ENCODE peak calls at places on chromosome 17, in five cellular contexts. One of them, this sample, is unnamed.

GRCh38 chr17:14143678-14144077 is 74.4 kb downstream of the COX10 start:
- DNase-seq in H54: no peak
- DNase-seq in iPS DF 6.9: no peak
- DNase-seq in ascending aorta: no peak
- DNase-seq in posterior cingulate gyrus: no peak
- DNase-seq in this sample: no peak

GRCh38 chr17:29617125-29617480 is 5.6 kb downstream of the CORO6 start:
- DNase-seq in posterior cingulate gyrus: peak
- DNase-seq in ascending aorta: peak
- DNase-seq in iPS DF 6.9: no peak
- DNase-seq in H54: no peak
- DNase-seq in this sample: peak

GRCh38 chr17:29709861-29710849 is 87.4 kb upstream of the CORO6 start:
- DNase-seq in posterior cingulate gyrus: no peak
- DNase-seq in ascending aorta: no peak
- DNase-seq in iPS DF 6.9: no peak
- DNase-seq in H54: no peak
- DNase-seq in this sample: no peak

GRCh38 chr17:35730400-35731005 is 936 bp upstream of the RASL10B start:
- DNase-seq in ascending aorta: no peak
- DNase-seq in posterior cingulate gyrus: no peak
- DNase-seq in H54: no peak
- DNase-seq in iPS DF 6.9: no peak
- DNase-seq in this sample: no peak

GRCh38 chr17:63699638-63700527 is at the start of gene LIMD2:
- DNase-seq in iPS DF 6.9: no peak
- DNase-seq in ascending aorta: no peak
- DNase-seq in H54: peak
- DNase-seq in posterior cingulate gyrus: no peak
- DNase-seq in this sample: no peak

GRCh38 chr17:48012151-48012520 is 25.5 kb downstream of the COPZ2 start:
- DNase-seq in posterior cingulate gyrus: peak
- DNase-seq in iPS DF 6.9: no peak
- DNase-seq in H54: no peak
- DNase-seq in ascending aorta: no peak
- DNase-seq in this sample: peak

GRCh38 chr17:50297407-50297865 is 23.2 kb downstream of the TMEM92 start:
- DNase-seq in posterior cingulate gyrus: peak
- DNase-seq in iPS DF 6.9: no peak
- DNase-seq in H54: peak
- DNase-seq in ascending aorta: peak
- DNase-seq in this sample: peak

GRCh38 chr17:33015716-33016346 is 24.2 kb downstream of the SPACA3 start:
- DNase-seq in H54: no peak
- DNase-seq in ascending aorta: no peak
- DNase-seq in iPS DF 6.9: no peak
- DNase-seq in posterior cingulate gyrus: peak
- DNase-seq in this sample: no peak

GRCh38 chr17:31425646-31426045 is 34.2 kb downstream of the RAB11FIP4 start:
- DNase-seq in posterior cingulate gyrus: peak
- DNase-seq in H54: no peak
- DNase-seq in ascending aorta: no peak
- DNase-seq in iPS DF 6.9: no peak
- DNase-seq in this sample: no peak

GRCh38 chr17:15945493-15946209 is 721 bp downstream of the ADORA2B start:
- DNase-seq in H54: no peak
- DNase-seq in posterior cingulate gyrus: no peak
- DNase-seq in iPS DF 6.9: no peak
- DNase-seq in ascending aorta: no peak
- DNase-seq in this sample: peak

GRCh38 chr17:17692353-17693252 is 11.3 kb downstream of the RAI1 start:
- DNase-seq in H54: no peak
- DNase-seq in ascending aorta: no peak
- DNase-seq in posterior cingulate gyrus: no peak
- DNase-seq in iPS DF 6.9: no peak
- DNase-seq in this sample: no peak

GRCh38 chr17:39929657-39930407 is 2.3 kb downstream of the LRRC3C start:
- DNase-seq in posterior cingulate gyrus: no peak
- DNase-seq in ascending aorta: no peak
- DNase-seq in iPS DF 6.9: no peak
- DNase-seq in H54: peak
- DNase-seq in this sample: no peak

GRCh38 chr17:63019138-63019873 is 53.3 kb downstream of the TANC2 start:
- DNase-seq in ascending aorta: no peak
- DNase-seq in posterior cingulate gyrus: no peak
- DNase-seq in H54: no peak
- DNase-seq in iPS DF 6.9: no peak
- DNase-seq in this sample: no peak

GRCh38 chr17:44607836-44608690 is 48.2 kb upstream of the MEIOC start:
- DNase-seq in posterior cingulate gyrus: no peak
- DNase-seq in H54: no peak
- DNase-seq in ascending aorta: no peak
- DNase-seq in iPS DF 6.9: peak
- DNase-seq in this sample: no peak

GRCh38 chr17:81261096-81261495 is 22.0 kb downstream of the NDUFAF8 start:
- DNase-seq in posterior cingulate gyrus: no peak
- DNase-seq in iPS DF 6.9: no peak
- DNase-seq in ascending aorta: no peak
- DNase-seq in H54: no peak
- DNase-seq in this sample: no peak

GRCh38 chr17:39058524-39058923 is 91.3 kb upstream of the FBXO47 start:
- DNase-seq in posterior cingulate gyrus: no peak
- DNase-seq in iPS DF 6.9: no peak
- DNase-seq in H54: no peak
- DNase-seq in ascending aorta: no peak
- DNase-seq in this sample: no peak

GRCh38 chr17:75638893-75639292 is 5.7 kb downstream of the SMIM5 start:
- DNase-seq in iPS DF 6.9: no peak
- DNase-seq in posterior cingulate gyrus: no peak
- DNase-seq in H54: no peak
- DNase-seq in ascending aorta: no peak
- DNase-seq in this sample: no peak

GRCh38 chr17:80706454-80706853 is 161.8 kb downstream of the RPTOR start:
- DNase-seq in ascending aorta: no peak
- DNase-seq in iPS DF 6.9: no peak
- DNase-seq in H54: no peak
- DNase-seq in posterior cingulate gyrus: no peak
- DNase-seq in this sample: no peak

GRCh38 chr17:16873654-16874035 is 98.3 kb downstream of the TNFRSF13B start:
- DNase-seq in iPS DF 6.9: no peak
- DNase-seq in ascending aorta: no peak
- DNase-seq in H54: no peak
- DNase-seq in posterior cingulate gyrus: no peak
- DNase-seq in this sample: no peak

GRCh38 chr17:46986401-46986800 is 7.3 kb upstream of the RPRML start:
- DNase-seq in posterior cingulate gyrus: no peak
- DNase-seq in H54: no peak
- DNase-seq in iPS DF 6.9: no peak
- DNase-seq in ascending aorta: no peak
- DNase-seq in this sample: no peak

GRCh38 chr17:45234641-45235040 is 13.0 kb downstream of the FMNL1 start:
- DNase-seq in posterior cingulate gyrus: no peak
- DNase-seq in iPS DF 6.9: no peak
- DNase-seq in ascending aorta: no peak
- DNase-seq in H54: no peak
- DNase-seq in this sample: no peak

GRCh38 chr17:44829558-44830358 is at the start of gene GJC1:
- DNase-seq in iPS DF 6.9: no peak
- DNase-seq in posterior cingulate gyrus: no peak
- DNase-seq in ascending aorta: no peak
- DNase-seq in H54: peak
- DNase-seq in this sample: no peak

GRCh38 chr17:32285286-32285685 is 19.7 kb downstream of the RHBDL3 start:
- DNase-seq in ascending aorta: no peak
- DNase-seq in iPS DF 6.9: no peak
- DNase-seq in H54: no peak
- DNase-seq in posterior cingulate gyrus: no peak
- DNase-seq in this sample: no peak

GRCh38 chr17:42296012-42296411 is 7.7 kb downstream of the STAT5A start:
- DNase-seq in posterior cingulate gyrus: no peak
- DNase-seq in H54: no peak
- DNase-seq in iPS DF 6.9: no peak
- DNase-seq in ascending aorta: no peak
- DNase-seq in this sample: no peak

GRCh38 chr17:1714488-1714979 is 4.4 kb upstream of the TLCD2 start:
- DNase-seq in posterior cingulate gyrus: peak
- DNase-seq in iPS DF 6.9: peak
- DNase-seq in ascending aorta: peak
- DNase-seq in H54: peak
- DNase-seq in this sample: peak